ENCODE peak calls at places on chromosomes 11 and 22, in six cellular contexts. I is GM12865, R is RKO, B is foreskin keratinocyte, S is NCI-H2081 treated with DMSO at 0.1 percent for 48 hours, T is T-helper 9 cell. Z is an unnamed sample.

GRCh38 chr11:128520206-128520885 is 67.0 kb downstream of the ETS1 start:
- DNase-seq in I (no peak), T (no peak), S (no peak), R (peak; percentile 58), B (no peak), Z (no peak)

GRCh38 chr11:23509023-23509422 is 648.7 kb upstream of the CCDC179 start:
- DNase-seq in S (no peak), R (peak; percentile 87), T (no peak), I (no peak), B (peak; percentile 92), Z (no peak)

GRCh38 chr11:75268626-75269366 is 28.2 kb downstream of the TPBGL start:
- DNase-seq in S (no peak), R (no peak), T (no peak), I (no peak), B (no peak), Z (no peak)

GRCh38 chr11:83681944-83682644 is 395.9 kb upstream of the CCDC90B start:
- DNase-seq in B (no peak), T (no peak), S (no peak), R (no peak), I (no peak), Z (no peak)

GRCh38 chr22:22103078-22103593 is 120.5 kb upstream of the TOP3B start:
- DNase-seq in I (peak; percentile 19), B (no peak), R (peak; percentile 20), S (no peak), T (no peak), Z (peak; percentile 68)

GRCh38 chr11:44752727-44753126 is 26.0 kb downstream of the TSPAN18 start:
- DNase-seq in I (no peak), R (no peak), S (no peak), B (no peak), T (no peak), Z (no peak)

GRCh38 chr11:119121811-119122124 is 388 bp downstream of the HINFP start:
- DNase-seq in T (no peak), B (no peak), I (no peak), S (no peak), R (no peak), Z (no peak)

GRCh38 chr11:6818967-6819366 is 19.5 kb upstream of the OR6A2 start:
- DNase-seq in B (no peak), I (no peak), T (no peak), R (no peak), S (no peak), Z (no peak)

GRCh38 chr11:103881518-103882070 is 154.8 kb upstream of the DDI1 start:
- DNase-seq in B (no peak), S (no peak), R (no peak), T (no peak), I (no peak), Z (no peak)

GRCh38 chr11:27431808-27432207 is 40.8 kb downstream of the LGR4 start:
- DNase-seq in S (no peak), I (no peak), R (no peak), B (peak; percentile 38), T (no peak), Z (no peak)

GRCh38 chr11:77779935-77780334 is 40.6 kb downstream of the RSF1 start:
- DNase-seq in B (peak; percentile 47), S (no peak), R (peak; percentile 61), T (no peak), I (no peak), Z (no peak)

GRCh38 chr22:27139935-27140493 is 482.6 kb downstream of the MIAT start:
- DNase-seq in I (no peak), R (peak; percentile 13), B (peak; percentile 64), T (no peak), S (no peak), Z (no peak)

GRCh38 chr22:43560651-43561050 is 148.8 kb downstream of the MPPED1 start:
- DNase-seq in T (no peak), B (no peak), I (no peak), R (no peak), S (no peak), Z (no peak)

GRCh38 chr11:117180661-117181585 is 2.4 kb downstream of the SIDT2 start:
- DNase-seq in T (peak; percentile 49), I (peak; percentile 91), B (peak; percentile 20), S (no peak), R (no peak), Z (peak; percentile 87)

GRCh38 chr22:43226368-43226979 is 39.5 kb upstream of the TTLL12 start:
- DNase-seq in T (no peak), S (no peak), R (no peak), I (no peak), B (no peak), Z (peak; percentile 23)

GRCh38 chr11:60813324-60813723 is 28.2 kb downstream of the MS4A10 start:
- DNase-seq in T (no peak), B (no peak), S (no peak), R (no peak), I (no peak), Z (no peak)

GRCh38 chr22:47165998-47166397 is 403.5 kb downstream of the TBC1D22A start:
- DNase-seq in R (no peak), I (no peak), B (no peak), S (no peak), T (no peak), Z (no peak)

GRCh38 chr11:13009921-13010736 is 1.0 kb downstream of the RASSF10 start:
- DNase-seq in B (peak; percentile 69), S (no peak), R (no peak), I (no peak), T (no peak), Z (no peak)